ENCODE peak calls at places on chromosomes 12 and 14, in five cellular contexts. S is coronary artery, N is GM13976, D is T-helper 2 cell, W is HTR-8/SVneo. Q is an unnamed sample.

GRCh38 chr12:1474059-1474537 is 120.3 kb downstream of the FBXL14 start:
- DNase-seq in S (no peak), N (no peak), D (no peak), W (peak), Q (peak)

GRCh38 chr12:46303039-46303666 is 34.3 kb upstream of the SLC38A1 start:
- DNase-seq in S (no peak), N (peak), D (no peak), W (no peak), Q (no peak)

GRCh38 chr14:59482471-59483331 is 1.5 kb downstream of the L3HYPDH start:
- DNase-seq in S (no peak), N (no peak), D (no peak), W (peak), Q (peak)

GRCh38 chr12:108635997-108636808 is 2.5 kb upstream of the SELPLG start:
- DNase-seq in S (peak), N (no peak), D (no peak), W (no peak), Q (no peak)

GRCh38 chr12:88889326-88890110 is 309.2 kb upstream of the KITLG start:
- DNase-seq in S (no peak), N (no peak), D (no peak), W (no peak), Q (no peak)

GRCh38 chr12:57632369-57632897 is 568 bp downstream of the B4GALNT1 start:
- DNase-seq in S (peak), N (peak), D (no peak), W (no peak), Q (no peak)

GRCh38 chr12:132165584-132165983 is 21.3 kb downstream of the NOC4L start:
- DNase-seq in S (no peak), N (no peak), D (no peak), W (no peak), Q (no peak)

GRCh38 chr12:24780969-24781368 is 167.9 kb downstream of the BCAT1 start:
- DNase-seq in S (no peak), N (no peak), D (no peak), W (no peak), Q (peak)

GRCh38 chr14:90839024-90839888 is 23.0 kb upstream of the TTC7B start:
- DNase-seq in S (no peak), N (no peak), D (no peak), W (no peak), Q (no peak)

GRCh38 chr12:62683724-62684501 is 217.3 kb downstream of the MON2 start:
- DNase-seq in S (no peak), N (no peak), D (no peak), W (no peak), Q (no peak)

GRCh38 chr12:15151141-15152091 is 69.8 kb downstream of the RERG start:
- DNase-seq in S (no peak), N (peak), D (no peak), W (no peak), Q (no peak)

GRCh38 chr12:67323007-67323406 is 53.8 kb downstream of the CAND1 start:
- DNase-seq in S (no peak), N (no peak), D (no peak), W (no peak), Q (no peak)

GRCh38 chr12:95402096-95402495 is 71.9 kb upstream of the METAP2 start:
- DNase-seq in S (no peak), N (no peak), D (no peak), W (no peak), Q (no peak)

GRCh38 chr12:26938660-26939185 is 453 bp downstream of the FGFR1OP2 start:
- DNase-seq in S (no peak), N (peak), D (no peak), W (no peak), Q (no peak)

GRCh38 chr12:68746572-68747180 is 700 bp downstream of the SLC35E3 start:
- DNase-seq in S (peak), N (peak), D (no peak), W (peak), Q (peak)

GRCh38 chr14:27077181-27077738 is 479.4 kb upstream of the NOVA1 start:
- DNase-seq in S (no peak), N (no peak), D (no peak), W (no peak), Q (no peak)

GRCh38 chr12:110223777-110224378 is 57.2 kb upstream of the ATP2A2 start:
- DNase-seq in S (no peak), N (no peak), D (no peak), W (no peak), Q (peak)

GRCh38 chr14:97917169-97917568 is 1120.0 kb downstream of the VRK1 start:
- DNase-seq in S (no peak), N (no peak), D (no peak), W (no peak), Q (no peak)

GRCh38 chr14:96062506-96062905 is 23.3 kb downstream of the C14orf132 start:
- DNase-seq in S (no peak), N (no peak), D (no peak), W (no peak), Q (no peak)

GRCh38 chr12:122862872-122863701 is 27.8 kb downstream of the HIP1R start:
- DNase-seq in S (no peak), N (no peak), D (no peak), W (no peak), Q (no peak)

GRCh38 chr12:267581-268482 is 5.2 kb upstream of the SLC6A13 start:
- DNase-seq in S (no peak), N (no peak), D (no peak), W (no peak), Q (no peak)

GRCh38 chr12:13425766-13426165 is 229.2 kb downstream of the EMP1 start:
- DNase-seq in S (no peak), N (no peak), D (no peak), W (no peak), Q (no peak)

GRCh38 chr12:82596484-82596883 is 90.2 kb upstream of the TMTC2 start:
- DNase-seq in S (no peak), N (no peak), D (no peak), W (no peak), Q (no peak)

GRCh38 chr14:104968541-104969401 is 9.4 kb downstream of the AHNAK2 start:
- DNase-seq in S (no peak), N (no peak), D (no peak), W (no peak), Q (no peak)

GRCh38 chr14:44833376-44833775 is 128.4 kb downstream of the KLHL28 start:
- DNase-seq in S (no peak), N (no peak), D (no peak), W (no peak), Q (no peak)

GRCh38 chr12:39103552-39104165 is 198.3 kb upstream of the CPNE8 start:
- DNase-seq in S (no peak), N (peak), D (no peak), W (peak), Q (no peak)

GRCh38 chr14:69711065-69711464 is 55.9 kb upstream of the SRSF5 start:
- DNase-seq in S (no peak), N (no peak), D (no peak), W (no peak), Q (no peak)

GRCh38 chr12:3122841-3123678 is 45.9 kb downstream of the TSPAN9 start:
- DNase-seq in S (no peak), N (no peak), D (no peak), W (peak), Q (peak)

GRCh38 chr14:59360923-59361794 is 104.0 kb downstream of the GPR135 start:
- DNase-seq in S (no peak), N (no peak), D (no peak), W (peak), Q (no peak)

GRCh38 chr12:132524405-132524804 is 34.5 kb downstream of the FBRSL1 start:
- DNase-seq in S (no peak), N (no peak), D (no peak), W (no peak), Q (no peak)

GRCh38 chr14:80414080-80414479 is 202.8 kb upstream of the DIO2 start:
- DNase-seq in S (no peak), N (no peak), D (no peak), W (no peak), Q (no peak)

GRCh38 chr14:56290195-56290594 is 172.0 kb downstream of the PELI2 start:
- DNase-seq in S (no peak), N (no peak), D (no peak), W (no peak), Q (no peak)

GRCh38 chr14:99430491-99430890 is 50.2 kb downstream of the SETD3 start:
- DNase-seq in S (no peak), N (no peak), D (no peak), W (no peak), Q (no peak)

GRCh38 chr14:23183479-23183878 is at the start of gene SLC7A8:
- DNase-seq in S (no peak), N (no peak), D (no peak), W (no peak), Q (no peak)

GRCh38 chr12:67720383-67720856 is 71.9 kb downstream of the DYRK2 start:
- DNase-seq in S (no peak), N (no peak), D (no peak), W (peak), Q (no peak)

Q was measured in amniotic stem cell.